ENCODE peak calls at places on chromosomes 13 and 19, in four cellular contexts. One of them, this sample, is unnamed.

GRCh38 chr13:110312669-110313031 is 5.6 kb downstream of the COL4A2 start:
- DNase-seq in fibroblast of lung: peak; percentile 97
- DNase-seq in spleen: no peak
- DNase-seq in mucosa of descending colon: no peak
- DNase-seq in this sample: no peak

GRCh38 chr19:44803442-44804428 is 5.2 kb upstream of the BCAM start:
- DNase-seq in fibroblast of lung: no peak
- DNase-seq in spleen: no peak
- DNase-seq in mucosa of descending colon: no peak
- DNase-seq in this sample: no peak

GRCh38 chr19:1837625-1838105 is 10.6 kb downstream of the REXO1 start:
- DNase-seq in fibroblast of lung: no peak
- DNase-seq in spleen: no peak
- DNase-seq in mucosa of descending colon: no peak
- DNase-seq in this sample: no peak

GRCh38 chr19:11191273-11191755 is 6.0 kb downstream of the KANK2 start:
- DNase-seq in fibroblast of lung: peak; percentile 47
- DNase-seq in spleen: no peak
- DNase-seq in mucosa of descending colon: peak; percentile 76
- DNase-seq in this sample: no peak

GRCh38 chr13:98173431-98173921 is 3.6 kb downstream of the RNF113B start:
- DNase-seq in fibroblast of lung: peak; percentile 100
- DNase-seq in spleen: no peak
- DNase-seq in mucosa of descending colon: no peak
- DNase-seq in this sample: peak; percentile 25

GRCh38 chr19:40582467-40582866 is 5.8 kb downstream of the SHKBP1 start:
- DNase-seq in fibroblast of lung: no peak
- DNase-seq in spleen: no peak
- DNase-seq in mucosa of descending colon: no peak
- DNase-seq in this sample: no peak

GRCh38 chr13:23500858-23501257 is 67.4 kb upstream of the SACS start:
- DNase-seq in fibroblast of lung: peak; percentile 96
- DNase-seq in spleen: no peak
- DNase-seq in mucosa of descending colon: no peak
- DNase-seq in this sample: no peak

GRCh38 chr13:87058786-87059329 is 612.3 kb upstream of the SLITRK5 start:
- DNase-seq in fibroblast of lung: no peak
- DNase-seq in spleen: no peak
- DNase-seq in mucosa of descending colon: no peak
- DNase-seq in this sample: no peak

GRCh38 chr13:37107868-37108267 is 2.4 kb upstream of the CSNK1A1L start:
- DNase-seq in fibroblast of lung: no peak
- DNase-seq in spleen: no peak
- DNase-seq in mucosa of descending colon: no peak
- DNase-seq in this sample: no peak

GRCh38 chr13:42022796-42023493 is 25.5 kb upstream of the DGKH start:
- DNase-seq in fibroblast of lung: peak; percentile 63
- DNase-seq in spleen: no peak
- DNase-seq in mucosa of descending colon: no peak
- DNase-seq in this sample: no peak

GRCh38 chr13:51348069-51348967 is 8.8 kb downstream of the SERPINE3 start:
- DNase-seq in fibroblast of lung: peak; percentile 30
- DNase-seq in spleen: no peak
- DNase-seq in mucosa of descending colon: no peak
- DNase-seq in this sample: no peak

GRCh38 chr13:52034616-52035226 is 10.2 kb downstream of the UTP14C start:
- DNase-seq in fibroblast of lung: no peak
- DNase-seq in spleen: no peak
- DNase-seq in mucosa of descending colon: no peak
- DNase-seq in this sample: no peak

GRCh38 chr13:71721117-71721516 is 145.9 kb downstream of the DACH1 start:
- DNase-seq in fibroblast of lung: no peak
- DNase-seq in spleen: no peak
- DNase-seq in mucosa of descending colon: no peak
- DNase-seq in this sample: no peak

GRCh38 chr13:85019121-85019520 is 780.1 kb downstream of the SLITRK6 start:
- DNase-seq in fibroblast of lung: no peak
- DNase-seq in spleen: no peak
- DNase-seq in mucosa of descending colon: no peak
- DNase-seq in this sample: no peak

GRCh38 chr13:27523345-27524073 is 73.1 kb upstream of the MTIF3 start:
- DNase-seq in fibroblast of lung: no peak
- DNase-seq in spleen: no peak
- DNase-seq in mucosa of descending colon: no peak
- DNase-seq in this sample: no peak

GRCh38 chr13:90382425-90382824 is 965.1 kb upstream of the MIR17HG start:
- DNase-seq in fibroblast of lung: no peak
- DNase-seq in spleen: no peak
- DNase-seq in mucosa of descending colon: no peak
- DNase-seq in this sample: no peak

GRCh38 chr13:101098873-101099272 is 317.4 kb downstream of the NALCN start:
- DNase-seq in fibroblast of lung: no peak
- DNase-seq in spleen: no peak
- DNase-seq in mucosa of descending colon: no peak
- DNase-seq in this sample: no peak

GRCh38 chr13:101453784-101454201 is 1.3 kb downstream of the ITGBL1 start:
- DNase-seq in fibroblast of lung: no peak
- DNase-seq in spleen: no peak
- DNase-seq in mucosa of descending colon: peak; percentile 39
- DNase-seq in this sample: peak; percentile 48

GRCh38 chr19:20611866-20612265 is 46.3 kb upstream of the ZNF737 start:
- DNase-seq in fibroblast of lung: no peak
- DNase-seq in spleen: no peak
- DNase-seq in mucosa of descending colon: no peak
- DNase-seq in this sample: no peak

DNA sequence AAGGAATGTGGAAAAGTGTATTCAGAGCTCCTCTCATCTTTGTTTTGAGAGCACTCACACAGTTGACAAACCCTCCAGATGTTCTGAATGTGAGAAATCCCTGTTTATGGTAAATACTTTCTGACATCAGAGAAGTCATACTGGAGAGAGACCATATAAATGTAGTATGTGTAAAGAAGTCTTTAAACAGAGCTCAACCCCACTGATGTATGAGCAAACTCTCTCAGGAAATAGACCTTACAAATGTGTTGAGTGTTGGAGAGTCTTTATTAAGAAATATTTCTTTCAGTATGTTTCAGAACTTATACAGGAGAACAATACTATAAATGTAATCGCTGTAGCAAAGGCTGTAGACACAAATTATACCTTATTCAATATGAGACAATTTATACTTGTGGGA is 15.7 kb upstream of the ZNF329 start:
- DNase-seq in fibroblast of lung: no peak
- DNase-seq in spleen: no peak
- DNase-seq in mucosa of descending colon: no peak
- DNase-seq in this sample: no peak
- H3K4me1 ChIP-seq in fibroblast of lung: no peaks in the 10 kb centered on the region
- H3K4me1 ChIP-seq in spleen: no peaks in the 10 kb centered on the region
- H3K4me1 ChIP-seq in mucosa of descending colon: no peaks in the 10 kb centered on the region
- H3K4me1 ChIP-seq in this sample: no peaks in the 10 kb centered on the region

GRCh38 chr19:56837892-56838679 is 2.4 kb downstream of the PEG3 start:
- DNase-seq in fibroblast of lung: no peak
- DNase-seq in spleen: no peak
- DNase-seq in mucosa of descending colon: peak; percentile 61
- DNase-seq in this sample: peak; percentile 83
- TF ChIP-seq CTCF in fibroblast of lung: no peak
- TF ChIP-seq CTCF in spleen: peak; percentile 5
- TF ChIP-seq CTCF in mucosa of descending colon: no peak
- TF ChIP-seq CTCF in this sample: peak; percentile 44

DNA sequence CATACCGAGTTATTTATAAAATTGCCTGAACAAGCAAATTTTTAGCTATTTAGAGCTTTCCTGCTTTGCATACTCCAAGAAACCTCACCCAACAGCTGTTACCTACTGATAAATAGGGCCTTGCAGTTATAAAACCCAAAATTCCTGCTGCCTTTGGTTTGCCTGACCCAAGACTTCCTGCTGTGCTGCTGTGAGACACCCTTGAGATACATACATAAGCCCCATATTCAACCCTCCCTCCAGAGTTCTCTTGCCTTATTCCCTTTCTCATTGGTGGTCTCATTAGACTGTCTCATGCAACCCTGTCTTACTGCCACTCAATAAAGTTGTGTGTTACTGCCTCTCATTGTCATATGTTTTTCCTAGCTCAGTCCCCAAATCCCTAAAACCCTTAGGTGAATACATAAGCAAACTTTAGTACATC is 677.6 kb downstream of the UQCRFS1 start:
- DNase-seq in fibroblast of lung: no peak
- DNase-seq in spleen: no peak
- DNase-seq in mucosa of descending colon: no peak
- DNase-seq in this sample: no peak
- H3K4me3 ChIP-seq in fibroblast of lung: no peak overlapping the region
- H3K4me3 ChIP-seq in spleen: no peak overlapping the region
- H3K4me3 ChIP-seq in mucosa of descending colon: no peak overlapping the region
- H3K4me3 ChIP-seq in this sample: no peak overlapping the region

GRCh38 chr19:50328257-50329145 is 676 bp downstream of the KCNC3 start:
- DNase-seq in fibroblast of lung: no peak
- DNase-seq in spleen: peak; percentile 86
- DNase-seq in mucosa of descending colon: peak; percentile 68
- DNase-seq in this sample: no peak
- H3K4me1 ChIP-seq in fibroblast of lung: no peaks in the 10 kb centered on the region
- H3K4me1 ChIP-seq in spleen: peaks cover 6% of the 10 kb centered on the region
- H3K4me1 ChIP-seq in mucosa of descending colon: peaks cover 7% of the 10 kb centered on the region
- H3K4me1 ChIP-seq in this sample: peaks cover 3% of the 10 kb centered on the region

This sample was measured in pancreas.